ENCODE peak calls at places on chromosomes 11 and 22, in six cellular contexts. T, W, B, X, M and A are unnamed samples.

GRCh38 chr11:30935861-30936260 is 349.7 kb upstream of the MPPED2 start:
- DNase-seq in X (no peak), W (no peak), B (no peak), T (no peak), M (no peak), A (no peak)

GRCh38 chr11:111633756-111634362 is 31.6 kb downstream of the SIK2 start:
- DNase-seq in B (peak), T (peak), M (no peak), X (peak), W (no peak), A (peak)

GRCh38 chr11:119905162-119905561 is 176.2 kb upstream of the NECTIN1 start:
- DNase-seq in M (no peak), X (no peak), T (no peak), W (no peak), B (no peak), A (no peak)

GRCh38 chr11:44625759-44626523 is 60.5 kb downstream of the CD82 start:
- DNase-seq in X (no peak), M (no peak), T (no peak), B (no peak), W (no peak), A (peak)

GRCh38 chr11:95556342-95557151 is 233.0 kb downstream of the FAM76B start:
- DNase-seq in B (no peak), T (peak), M (no peak), X (no peak), W (no peak), A (no peak)

GRCh38 chr22:37566329-37566837 is 6.1 kb downstream of the CDC42EP1 start:
- DNase-seq in W (no peak), B (no peak), M (no peak), T (no peak), X (no peak), A (no peak)

GRCh38 chr11:118628432-118628831 is 21.0 kb downstream of the PHLDB1 start:
- DNase-seq in W (no peak), X (no peak), M (no peak), B (no peak), T (no peak), A (no peak)

GRCh38 chr11:84316866-84317560 is 1030.8 kb upstream of the CCDC90B start:
- DNase-seq in W (no peak), M (no peak), B (no peak), T (no peak), X (no peak), A (no peak)

GRCh38 chr22:48974443-48975251 is 853.0 kb downstream of the BRD1 start:
- DNase-seq in T (no peak), B (no peak), X (no peak), W (no peak), M (no peak), A (peak)

GRCh38 chr22:50218996-50219727 is 18.4 kb downstream of the SELENOO start:
- DNase-seq in W (peak), T (no peak), B (peak), X (peak), M (peak), A (peak)

GRCh38 chr11:102983491-102983890 is 28.0 kb upstream of the MMP13 start:
- DNase-seq in M (no peak), X (no peak), T (no peak), W (no peak), B (no peak), A (no peak)

GRCh38 chr11:2562897-2563215 is 118.0 kb downstream of the KCNQ1 start:
- DNase-seq in B (no peak), T (no peak), W (no peak), X (no peak), M (no peak), A (no peak)

GRCh38 chr11:123547180-123547579 is 107.2 kb downstream of the SCN3B start:
- DNase-seq in M (no peak), B (no peak), X (no peak), W (no peak), T (peak), A (no peak)

GRCh38 chr11:114307524-114308203 is 11.5 kb downstream of the NNMT start:
- DNase-seq in M (no peak), W (no peak), T (no peak), B (peak), X (peak), A (peak)

GRCh38 chr11:117618273-117618672 is 178.7 kb downstream of the DSCAML1 start:
- DNase-seq in M (no peak), B (no peak), W (no peak), X (no peak), T (no peak), A (no peak)

GRCh38 chr22:35944458-35944857 is 84.2 kb downstream of the RBFOX2 start:
- DNase-seq in T (no peak), B (no peak), M (no peak), W (no peak), X (no peak), A (no peak)

GRCh38 chr11:45169310-45170072 is 23.1 kb downstream of the PRDM11 start:
- DNase-seq in M (no peak), X (no peak), B (no peak), T (no peak), W (no peak), A (no peak)

GRCh38 chr11:84136926-84137325 is 850.8 kb upstream of the CCDC90B start:
- DNase-seq in T (no peak), B (no peak), M (no peak), X (no peak), W (no peak), A (no peak)

GRCh38 chr11:10325398-10326079 is 20.7 kb downstream of the ADM start:
- DNase-seq in B (peak), T (no peak), M (no peak), X (no peak), W (no peak), A (no peak)

GRCh38 chr11:860238-861104 is 17.8 kb downstream of the TSPAN4 start:
- DNase-seq in T (no peak), B (no peak), X (no peak), M (no peak), W (no peak), A (no peak)

GRCh38 chr11:121895919-121896318 is 220.1 kb downstream of the BLID start:
- DNase-seq in M (no peak), B (no peak), T (no peak), W (no peak), X (no peak), A (no peak)

GRCh38 chr11:121741316-121741715 is 288.5 kb upstream of the SORL1-AS1 start:
- DNase-seq in X (no peak), B (no peak), M (no peak), T (no peak), W (no peak), A (no peak)

GRCh38 chr11:35424157-35424945 is 5.0 kb upstream of the SLC1A2 start:
- DNase-seq in B (no peak), X (no peak), W (no peak), M (no peak), T (no peak), A (no peak)

GRCh38 chr22:23841292-23841691 is 2.5 kb upstream of the DERL3 start:
- DNase-seq in X (no peak), W (no peak), M (no peak), B (no peak), T (no peak), A (no peak)

GRCh38 chr11:70788247-70789022 is 390.1 kb downstream of the CTTN start:
- DNase-seq in W (peak), X (no peak), B (peak), T (no peak), M (no peak), A (peak)

GRCh38 chr11:26726960-26727359 is 5.1 kb upstream of the SLC5A12 start:
- DNase-seq in T (no peak), W (no peak), X (no peak), B (no peak), M (no peak), A (no peak)

GRCh38 chr11:26734706-26735105 is 12.8 kb upstream of the SLC5A12 start:
- DNase-seq in X (no peak), T (no peak), W (no peak), M (no peak), B (no peak), A (no peak)

DNA sequence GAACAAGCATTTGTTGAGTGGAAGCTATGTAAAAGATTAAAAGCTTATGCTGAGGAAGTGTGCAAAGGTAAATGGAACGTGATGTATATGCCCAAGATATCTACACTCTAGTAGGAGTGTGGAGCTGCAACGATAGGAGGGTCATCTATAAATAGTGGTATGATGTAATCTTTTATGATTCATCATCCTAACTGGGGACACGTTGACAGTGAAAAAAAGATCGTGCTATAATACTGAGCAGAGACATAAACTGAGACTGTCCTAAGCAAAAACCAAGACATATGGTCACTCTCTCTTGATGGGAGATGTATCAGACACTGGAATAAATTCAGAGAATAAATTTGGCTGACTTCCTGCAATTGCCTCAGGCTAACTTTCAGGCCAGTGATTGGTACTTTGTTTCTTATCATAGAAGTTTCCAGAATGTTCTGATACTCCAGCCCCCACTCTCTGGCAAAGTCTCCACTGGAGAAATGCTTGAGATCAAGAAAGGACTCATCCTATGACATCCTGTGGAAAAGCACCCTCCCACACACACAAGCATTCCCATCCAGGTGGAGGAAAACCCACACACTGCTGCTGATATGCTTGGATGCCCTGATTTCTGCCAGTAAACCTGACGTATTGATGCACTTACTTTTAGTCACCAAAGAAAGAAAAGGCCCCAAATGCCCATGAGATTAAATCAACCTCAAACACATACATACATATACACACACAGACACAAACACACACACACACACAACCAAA is 9.0 kb upstream of the SLC5A12 start:
- DNase-seq in B (no peak), W (no peak), X (no peak), M (no peak), T (no peak), A (peak)
- TF ChIP-seq MYC in B (no peak), W (no peak), X (no peak), M (no peak), T (no peak), A (no peak)

GRCh38 chr11:69483170-69483569 is 1.7 kb downstream of the LINC01488 start:
- DNase-seq in W (no peak), M (no peak), T (no peak), B (no peak), X (no peak), A (no peak)

GRCh38 chr11:69481393-69481844 is at the start of gene LINC01488:
- DNase-seq in B (no peak), M (no peak), T (no peak), X (no peak), W (no peak), A (no peak)

GRCh38 chr11:69482322-69482721 is 859 bp downstream of the LINC01488 start:
- DNase-seq in W (no peak), M (no peak), T (no peak), B (no peak), X (no peak), A (no peak)

GRCh38 chr11:69479591-69480271 is 1.7 kb upstream of the LINC01488 start:
- DNase-seq in X (no peak), W (peak), T (no peak), M (no peak), B (no peak), A (no peak)

DNA sequence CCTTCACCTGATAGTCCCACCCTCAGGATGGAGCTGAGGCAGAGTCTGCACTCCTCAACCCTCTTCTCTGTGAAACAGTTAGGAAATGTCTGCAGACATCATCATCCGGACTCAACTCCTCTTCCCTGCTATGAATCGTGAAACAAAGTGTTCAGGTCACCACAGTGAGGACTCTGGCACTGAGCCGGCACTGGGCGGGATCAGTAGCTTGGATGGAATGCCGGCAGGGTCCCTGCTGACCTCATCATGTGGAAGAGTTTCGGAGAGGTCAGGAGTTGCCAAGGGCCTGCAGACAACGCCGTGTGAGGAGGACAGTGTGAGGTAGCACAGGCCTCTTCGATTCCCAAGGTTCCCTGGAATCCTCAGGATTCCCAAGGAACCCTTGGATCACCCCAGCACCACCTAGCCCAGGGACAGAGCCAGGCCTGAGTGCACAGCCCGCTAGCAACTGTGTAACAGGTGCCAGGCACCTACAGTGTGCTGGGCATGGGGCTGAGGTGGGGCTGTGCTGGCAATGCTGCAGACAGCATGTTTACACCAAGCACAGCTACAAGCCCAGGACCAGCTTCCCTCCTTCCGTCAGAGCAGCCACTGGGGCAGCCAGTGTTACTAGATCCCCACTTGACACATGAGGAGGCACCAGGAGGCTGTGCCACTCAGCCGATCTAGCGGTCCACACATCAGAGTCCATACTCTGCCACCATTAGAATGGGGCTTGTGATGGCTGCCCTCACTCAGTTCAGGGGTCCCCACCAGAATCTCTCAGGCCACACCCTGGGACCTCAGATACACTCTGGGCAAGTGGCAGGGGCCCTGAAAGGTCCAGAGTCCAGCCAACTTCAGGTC is 693 bp upstream of the LINC01488 start:
- DNase-seq in T (no peak), B (no peak), X (peak), M (no peak), W (peak), A (no peak)
- TF ChIP-seq MYC in T (no peak), B (no peak), X (no peak), M (no peak), W (no peak), A (no peak)

GRCh38 chr11:5992604-5993251 is 5.9 kb upstream of the OR52L1 start:
- DNase-seq in B (peak), T (no peak), W (peak), X (peak), M (peak), A (peak)
- TF ChIP-seq MYC in B (no peak), T (no peak), W (no peak), X (no peak), M (no peak), A (no peak)

GRCh38 chr11:86360775-86361395 is 13.8 kb upstream of the CCDC81 start:
- DNase-seq in T (no peak), B (peak), M (no peak), W (peak), X (peak), A (no peak)
- TF ChIP-seq MYC in T (no peak), B (no peak), M (no peak), W (no peak), X (no peak), A (no peak)